ENCODE peak calls at places on chromosomes 6 and 20, in nine cellular contexts. G is tibial artery, C is heart right ventricle, A is left ventricle myocardium inferior, V is tibial nerve, P is aorta, K is mesenchymal stem cell, T is RWPE2, R is lung. J is an unnamed sample. For H3K36me3, the result is how much of the 10 kb centered on the place peaks cover.

GRCh38 chr6:32148722-32149576 is 2.8 kb downstream of the PRRT1 start:
- DNase-seq in P (peak), T (no peak), G (peak), R (peak), K (peak), A (no peak), V (no peak), C (peak), J (peak)

GRCh38 chr6:118187568-118188164 is 280.6 kb downstream of the SLC35F1 start:
- DNase-seq in C (no peak), G (no peak), T (no peak), V (no peak), R (no peak), A (no peak), P (no peak), K (peak), J (no peak)

GRCh38 chr6:156687875-156688549 is 89.2 kb upstream of the ARID1B start:
- DNase-seq in A (no peak), P (peak), R (no peak), K (peak), T (no peak), V (no peak), C (peak), G (peak), J (no peak)

GRCh38 chr20:25394276-25394675 is 3.6 kb upstream of the ABHD12 start:
- DNase-seq in P (no peak), R (no peak), V (no peak), A (no peak), G (no peak), C (no peak), K (no peak), T (no peak), J (no peak)

GRCh38 chr20:42095221-42095620 is 477.0 kb upstream of the CHD6 start:
- DNase-seq in T (no peak), A (no peak), K (no peak), R (no peak), G (no peak), C (no peak), P (no peak), V (no peak), J (no peak)

GRCh38 chr6:147347882-147348214 is 143.6 kb downstream of the STXBP5 start:
- DNase-seq in K (no peak), G (no peak), R (no peak), A (no peak), P (no peak), T (no peak), V (no peak), C (no peak), J (no peak)

GRCh38 chr6:16473184-16473907 is 235.0 kb downstream of the GMPR start:
- DNase-seq in G (no peak), A (no peak), T (no peak), P (no peak), R (no peak), C (no peak), K (no peak), V (no peak), J (no peak)

GRCh38 chr6:26550250-26550993 is 12.3 kb downstream of the HMGN4 start:
- DNase-seq in V (no peak), P (peak), R (no peak), C (peak), T (no peak), K (peak), A (peak), G (no peak), J (peak)

GRCh38 chr6:71383891-71384489 is 95.4 kb downstream of the OGFRL1 start:
- DNase-seq in K (peak), G (no peak), C (no peak), R (no peak), A (no peak), T (no peak), P (no peak), V (no peak), J (no peak)

GRCh38 chr6:144953552-144954240 is 668.6 kb downstream of the UTRN start:
- DNase-seq in P (no peak), K (no peak), T (no peak), V (no peak), A (no peak), R (no peak), C (no peak), G (no peak), J (no peak)

GRCh38 chr20:19269737-19270325 is 57.4 kb downstream of the SLC24A3 start:
- DNase-seq in A (no peak), K (peak), G (no peak), P (no peak), R (no peak), C (no peak), T (no peak), V (no peak), J (no peak)

GRCh38 chr6:20217476-20217855 is 5.2 kb upstream of the MBOAT1 start:
- DNase-seq in R (no peak), K (no peak), P (no peak), T (no peak), G (no peak), A (no peak), C (no peak), V (no peak), J (no peak)

GRCh38 chr6:44921787-44922186 is 406.3 kb upstream of the RUNX2 start:
- DNase-seq in R (peak), G (no peak), C (peak), A (peak), K (no peak), T (no peak), P (no peak), V (no peak), J (no peak)

GRCh38 chr6:168152306-168152963 is 73.4 kb upstream of the FRMD1 start:
- DNase-seq in R (no peak), T (no peak), P (no peak), V (no peak), A (no peak), K (no peak), G (no peak), C (no peak), J (no peak)

GRCh38 chr6:119720160-119720559 is 370.6 kb upstream of the MAN1A1 start:
- DNase-seq in K (peak), G (no peak), R (no peak), P (no peak), C (no peak), A (no peak), T (no peak), V (no peak), J (no peak)

GRCh38 chr20:36407196-36407733 is 101.1 kb downstream of the DLGAP4 start:
- DNase-seq in A (no peak), T (no peak), V (no peak), K (peak), P (no peak), G (no peak), C (no peak), R (no peak), J (no peak)

GRCh38 chr6:158347335-158347734 is 35.1 kb downstream of the TULP4 start:
- DNase-seq in C (no peak), R (no peak), P (no peak), V (no peak), T (no peak), G (no peak), A (no peak), K (no peak), J (no peak)

GRCh38 chr6:12848969-12849368 is 132.4 kb downstream of the PHACTR1 start:
- DNase-seq in G (no peak), T (no peak), R (no peak), C (no peak), V (no peak), K (no peak), A (no peak), P (no peak), J (no peak)

GRCh38 chr6:110877154-110877564 is 2.6 kb downstream of the AMD1 start:
- DNase-seq in G (no peak), K (peak), V (no peak), C (no peak), P (no peak), A (no peak), R (no peak), T (no peak), J (no peak)

GRCh38 chr6:119620846-119621570 is 271.4 kb upstream of the MAN1A1 start:
- DNase-seq in C (no peak), G (no peak), T (no peak), K (peak), P (no peak), A (no peak), V (no peak), R (no peak), J (no peak)

GRCh38 chr6:13217206-13217905 is 111.0 kb downstream of the TBC1D7 start:
- DNase-seq in A (no peak), P (no peak), K (peak), T (no peak), V (no peak), R (no peak), G (no peak), C (no peak), J (no peak)

GRCh38 chr6:45445364-45445748 is 67.6 kb upstream of the SUPT3H start:
- DNase-seq in C (no peak), V (no peak), A (no peak), T (no peak), K (no peak), G (no peak), P (no peak), R (no peak), J (no peak)

GRCh38 chr6:107644513-107644912 is 154.6 kb downstream of the SOBP start:
- DNase-seq in R (no peak), K (no peak), T (no peak), V (no peak), A (no peak), C (no peak), G (no peak), P (no peak), J (no peak)

GRCh38 chr6:133609404-133610270 is 279.3 kb upstream of the TCF21 start:
- DNase-seq in G (no peak), C (no peak), A (no peak), R (no peak), P (no peak), K (peak), V (no peak), T (peak), J (no peak)

GRCh38 chr6:98777762-98778161 is 56.6 kb upstream of the POU3F2 start:
- DNase-seq in P (no peak), C (no peak), G (no peak), A (no peak), K (no peak), V (no peak), R (no peak), T (no peak), J (no peak)

GRCh38 chr6:110216140-110216539 is 35.9 kb downstream of the CDC40 start:
- DNase-seq in C (no peak), A (no peak), T (no peak), R (no peak), K (no peak), P (no peak), V (no peak), G (no peak), J (no peak)

GRCh38 chr6:35552285-35552917 is 39.7 kb upstream of the TULP1 start:
- DNase-seq in K (peak), C (no peak), T (no peak), R (peak), G (no peak), P (no peak), V (no peak), A (no peak), J (peak)

GRCh38 chr6:138025528-138025941 is 81.7 kb downstream of the PERP start:
- DNase-seq in T (no peak), K (no peak), R (no peak), A (no peak), P (no peak), G (no peak), V (no peak), C (no peak), J (no peak)

GRCh38 chr6:159168536-159169192 is 536 bp upstream of the FNDC1 start:
- DNase-seq in R (peak), G (peak), T (no peak), K (peak), A (peak), P (peak), V (no peak), C (peak), J (no peak)

GRCh38 chr6:87922947-87923330 is 124.7 kb upstream of the SPACA1 start:
- DNase-seq in P (no peak), R (no peak), K (no peak), V (no peak), C (no peak), G (no peak), T (no peak), A (no peak), J (peak)

GRCh38 chr6:96620851-96621250 is 57.9 kb downstream of the FHL5 start:
- DNase-seq in K (no peak), G (no peak), R (no peak), C (no peak), A (no peak), T (no peak), P (no peak), V (no peak), J (no peak)

DNA sequence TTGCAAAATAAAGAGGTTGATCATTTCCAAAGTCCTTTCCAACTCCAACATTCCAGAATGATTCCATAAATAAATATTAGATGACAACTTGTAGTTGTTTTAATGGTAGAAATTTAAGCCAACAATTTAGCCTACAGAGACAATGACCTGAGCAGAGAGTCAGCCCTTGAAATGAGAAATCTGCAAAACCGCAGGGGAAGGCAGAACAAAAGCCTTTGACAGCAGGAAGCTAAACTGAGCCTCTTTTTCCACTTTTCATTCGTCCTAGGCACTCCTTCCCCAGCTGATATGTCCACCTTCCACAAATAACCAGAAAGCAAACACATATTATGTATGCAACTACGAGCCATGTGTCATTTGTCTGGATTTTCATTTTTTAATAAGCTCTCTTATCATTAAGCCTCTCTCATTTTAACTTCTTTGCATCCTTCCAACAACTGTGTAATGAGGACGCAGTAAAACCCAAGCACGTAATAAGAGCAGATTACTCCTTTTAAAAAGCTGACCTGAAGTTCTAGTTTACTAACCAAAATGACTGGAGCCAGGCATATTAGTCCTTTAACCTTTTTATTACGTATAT is 105.0 kb downstream of the TFAP2A start:
- DNase-seq in T (no peak), R (no peak), A (no peak), C (no peak), G (no peak), P (no peak), V (no peak), K (no peak), J (no peak)
- H3K27ac ChIP-seq in T (peak), R (no peak), A (no peak), C (no peak), G (no peak), P (no peak), V (no peak), K (no peak), J (no peak)

GRCh38 chr6:105105094-105105493 is 74.7 kb downstream of the POPDC3 start:
- DNase-seq in G (no peak), K (no peak), A (no peak), P (no peak), C (no peak), T (no peak), R (no peak), V (no peak), J (no peak)

GRCh38 chr6:105106260-105106659 is 73.6 kb downstream of the POPDC3 start:
- DNase-seq in G (no peak), V (no peak), A (no peak), P (no peak), K (no peak), R (no peak), T (no peak), C (no peak), J (no peak)

GRCh38 chr6:105099371-105099770 is 80.4 kb downstream of the POPDC3 start:
- DNase-seq in T (no peak), C (no peak), P (no peak), G (no peak), R (no peak), V (no peak), A (no peak), K (no peak), J (no peak)

GRCh38 chr6:105097288-105097687 is 82.5 kb downstream of the POPDC3 start:
- DNase-seq in A (no peak), V (no peak), T (no peak), C (no peak), R (no peak), K (no peak), G (no peak), P (no peak), J (no peak)

DNA sequence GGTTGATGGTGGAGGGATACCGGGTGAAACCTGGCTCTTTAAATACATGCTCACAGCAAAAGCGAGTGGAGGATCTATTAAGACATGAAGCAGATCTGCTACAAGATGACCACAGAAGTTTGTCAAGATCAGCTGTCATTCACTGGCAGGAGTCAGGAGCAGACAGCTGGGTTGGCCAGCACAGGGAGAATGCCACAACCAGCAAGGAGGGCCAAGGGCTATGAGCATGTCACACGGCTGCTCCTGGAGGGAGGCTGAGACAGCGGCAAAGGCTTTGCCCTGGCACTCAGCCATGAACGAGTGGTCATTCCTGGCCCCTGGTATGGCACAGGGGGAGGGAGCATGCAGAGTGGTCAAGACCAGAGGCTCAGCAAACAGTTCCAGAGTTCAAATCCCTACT is 77.6 kb downstream of the POPDC3 start:
- DNase-seq in A (no peak), K (no peak), T (no peak), C (no peak), R (no peak), P (no peak), G (no peak), V (no peak), J (no peak)
- H3K36me3 ChIP-seq in A (under half), K (under half), T (under half), C (under half), R (under half), P (under half), G (under half), V (under half), J (under half)

GRCh38 chr20:59004493-59004762 is 2.6 kb downstream of the CTSZ start:
- DNase-seq in A (peak), K (no peak), R (no peak), P (peak), C (peak), V (peak), G (no peak), T (peak), J (peak)
- H3K27ac ChIP-seq in A (peak), K (no peak), R (peak), P (no peak), C (peak), V (peak), G (peak), T (no peak), J (peak)

DNA sequence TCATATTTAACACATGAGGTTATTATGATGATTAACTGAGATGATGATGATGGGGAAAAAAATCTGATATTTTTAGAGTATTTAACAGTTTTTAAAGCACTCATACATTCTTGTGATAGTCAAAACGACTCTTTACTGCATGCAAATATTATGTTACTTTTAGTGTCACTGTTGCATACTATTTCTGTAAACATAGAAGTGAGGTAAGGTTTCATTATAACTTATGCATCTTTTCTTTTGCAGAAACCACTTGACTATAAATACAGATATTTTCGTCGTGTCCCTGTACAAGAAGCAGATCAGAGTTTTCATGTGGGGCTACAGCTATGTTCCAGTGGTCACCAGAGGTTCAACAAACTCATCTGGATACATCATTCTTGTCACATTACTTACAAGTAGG is 30.1 kb downstream of the FBXO9 start:
- DNase-seq in T (no peak), V (no peak), A (no peak), C (no peak), R (no peak), P (no peak), G (no peak), K (no peak), J (no peak)
- H3K36me3 ChIP-seq in T (half or more), V (under half), A (half or more), C (under half), R (under half), P (under half), G (half or more), K (half or more), J (under half)

DNA sequence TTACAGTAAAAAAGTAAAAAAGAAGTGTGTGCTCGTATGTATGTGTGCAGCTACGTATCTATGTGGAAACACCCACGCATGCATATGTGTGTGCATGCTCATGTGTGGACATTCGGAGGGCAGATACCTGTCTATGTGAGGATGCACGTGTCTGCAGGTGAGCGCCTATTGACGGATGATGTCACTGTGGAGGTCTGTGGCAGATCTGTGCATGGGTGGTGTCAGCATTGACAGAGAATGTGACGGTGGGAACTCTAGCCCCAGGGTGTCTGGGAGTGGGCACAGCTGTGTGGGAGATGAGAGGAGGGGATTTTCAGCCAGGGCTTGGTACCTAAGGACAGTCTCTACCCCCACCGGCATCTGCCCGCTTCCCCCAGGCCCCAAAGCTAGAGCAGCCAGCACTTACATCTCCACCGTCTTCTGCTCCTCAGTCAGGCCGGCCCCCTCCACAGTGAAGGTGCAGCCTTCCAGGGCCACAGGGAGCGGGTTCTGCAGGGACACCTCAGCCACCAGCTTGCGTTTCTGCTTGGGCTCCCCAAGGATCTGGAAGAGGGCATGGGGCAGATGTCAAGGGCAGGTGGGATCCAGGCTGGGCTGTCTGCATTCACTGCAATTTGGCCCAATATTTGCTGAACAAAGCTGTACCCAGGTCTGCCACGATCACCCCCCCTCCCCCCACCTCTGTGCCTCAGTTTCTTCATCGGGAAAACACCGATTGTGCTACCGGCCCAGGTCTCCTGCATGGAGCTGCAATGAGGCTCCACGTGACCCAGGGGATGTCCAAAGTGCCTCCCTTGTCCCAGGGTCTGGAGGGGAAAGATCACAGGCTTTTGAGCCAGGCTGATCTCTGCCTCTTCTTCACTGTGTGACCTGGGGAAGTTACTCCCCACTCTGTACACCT is 34.1 kb downstream of the TGM2 start:
- DNase-seq in C (no peak), T (peak), K (no peak), P (peak), V (no peak), A (no peak), R (no peak), G (peak), J (peak)
- H3K27ac ChIP-seq in C (no peak), T (no peak), K (no peak), P (no peak), V (no peak), A (peak), R (no peak), G (peak), J (no peak)

GRCh38 chr20:39013662-39014109 is 51.5 kb downstream of the DHX35 start:
- DNase-seq in R (no peak), A (no peak), K (no peak), C (no peak), P (no peak), G (no peak), V (no peak), T (no peak), J (no peak)
- H3K36me3 ChIP-seq in R (under half), A (half or more), K (half or more), C (under half), P (under half), G (half or more), V (under half), T (half or more), J (half or more)

DNA sequence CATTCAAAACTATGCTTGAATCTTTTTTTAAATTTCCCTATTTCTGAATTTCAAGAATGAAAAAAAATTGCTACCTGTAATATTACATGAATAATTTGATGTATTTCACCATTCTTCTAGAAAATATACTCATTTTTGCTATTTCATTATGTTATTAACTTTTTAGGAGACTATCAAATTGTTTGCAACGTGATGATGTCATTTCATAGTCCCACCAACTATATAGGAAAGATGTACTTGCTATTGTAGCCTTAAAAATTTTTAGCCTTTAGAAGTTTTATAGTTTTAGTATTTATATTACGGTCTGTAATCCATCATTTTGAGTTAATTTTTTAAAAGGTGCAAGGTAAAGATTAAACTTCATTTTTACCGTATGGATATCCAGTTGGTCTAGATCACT is 81.4 kb upstream of the AHI1 start:
- DNase-seq in C (no peak), K (no peak), V (no peak), A (no peak), T (no peak), G (no peak), P (no peak), R (no peak), J (no peak)
- H3K27ac ChIP-seq in C (no peak), K (no peak), V (no peak), A (no peak), T (no peak), G (no peak), P (no peak), R (no peak), J (no peak)

J was measured in spleen.